ENCODE peak calls at places on chromosomes 7 and 10, in four cellular contexts. One of them, this sample, is unnamed. For H3K4me1, the result is how much of the 10 kb centered on the place peaks cover.

GRCh38 chr7:35781200-35781701 is 19.6 kb upstream of the SEPTIN7 start:
- DNase-seq in colonic mucosa: no peak
- DNase-seq in naive thymus-derived CD4-positive, alpha-beta T cell: no peak
- DNase-seq in uterus: no peak
- DNase-seq in this sample: no peak

GRCh38 chr7:117269417-117269816 is 53.4 kb downstream of the WNT2 start:
- DNase-seq in uterus: no peak
- DNase-seq in colonic mucosa: no peak
- DNase-seq in naive thymus-derived CD4-positive, alpha-beta T cell: no peak
- DNase-seq in this sample: no peak

GRCh38 chr7:80347173-80347572 is 164.7 kb downstream of the GNAT3 start:
- DNase-seq in colonic mucosa: no peak
- DNase-seq in naive thymus-derived CD4-positive, alpha-beta T cell: no peak
- DNase-seq in uterus: no peak
- DNase-seq in this sample: no peak

GRCh38 chr7:130207642-130208041 is at the start of gene SSMEM1:
- DNase-seq in naive thymus-derived CD4-positive, alpha-beta T cell: no peak
- DNase-seq in uterus: no peak
- DNase-seq in colonic mucosa: no peak
- DNase-seq in this sample: no peak

GRCh38 chr7:54544356-54545240 is 2.4 kb downstream of the VSTM2A start:
- DNase-seq in uterus: no peak
- DNase-seq in colonic mucosa: no peak
- DNase-seq in naive thymus-derived CD4-positive, alpha-beta T cell: no peak
- DNase-seq in this sample: no peak

GRCh38 chr7:157555921-157556320 is 219.1 kb downstream of the DNAJB6 start:
- DNase-seq in uterus: no peak
- DNase-seq in naive thymus-derived CD4-positive, alpha-beta T cell: no peak
- DNase-seq in colonic mucosa: no peak
- DNase-seq in this sample: peak

GRCh38 chr7:29884399-29885272 is 78.3 kb downstream of the WIPF3 start:
- DNase-seq in uterus: peak
- DNase-seq in colonic mucosa: peak
- DNase-seq in naive thymus-derived CD4-positive, alpha-beta T cell: no peak
- DNase-seq in this sample: no peak

GRCh38 chr10:96974348-96974747 is 142.2 kb downstream of the LCOR start:
- DNase-seq in colonic mucosa: no peak
- DNase-seq in naive thymus-derived CD4-positive, alpha-beta T cell: no peak
- DNase-seq in uterus: no peak
- DNase-seq in this sample: no peak

GRCh38 chr10:11143240-11143639 is 125.6 kb downstream of the CELF2 start:
- DNase-seq in naive thymus-derived CD4-positive, alpha-beta T cell: no peak
- DNase-seq in uterus: no peak
- DNase-seq in colonic mucosa: no peak
- DNase-seq in this sample: no peak

GRCh38 chr10:13701157-13701919 is 114.6 kb downstream of the PRPF18 start:
- DNase-seq in uterus: no peak
- DNase-seq in naive thymus-derived CD4-positive, alpha-beta T cell: no peak
- DNase-seq in colonic mucosa: no peak
- DNase-seq in this sample: no peak

GRCh38 chr10:101781984-101782810 is 1.0 kb downstream of the NPM3 start:
- DNase-seq in naive thymus-derived CD4-positive, alpha-beta T cell: no peak
- DNase-seq in colonic mucosa: no peak
- DNase-seq in uterus: no peak
- DNase-seq in this sample: peak
- H3K4me1 ChIP-seq in naive thymus-derived CD4-positive, alpha-beta T cell: under half
- H3K4me1 ChIP-seq in colonic mucosa: under half
- H3K4me1 ChIP-seq in uterus: under half
- H3K4me1 ChIP-seq in this sample: under half

DNA sequence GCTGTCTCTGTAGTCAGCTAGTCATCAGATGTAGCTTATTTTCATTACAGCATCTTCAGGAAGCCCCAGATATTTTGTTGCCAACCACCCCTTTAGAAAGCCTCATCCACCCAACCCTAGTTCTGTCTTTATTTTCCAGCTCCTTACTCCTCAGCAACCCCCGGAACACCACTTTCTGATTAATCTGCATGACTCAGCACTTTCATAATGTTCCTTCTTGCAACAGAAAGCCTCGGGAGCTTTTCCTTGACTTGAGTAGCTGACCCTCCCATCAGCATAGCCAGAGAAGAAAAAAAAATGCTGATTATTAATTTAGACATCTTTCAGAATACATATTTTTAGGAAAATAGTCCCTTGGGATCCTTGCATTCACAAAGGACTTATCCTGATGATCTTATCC is 244.0 kb upstream of the CXCL12 start:
- DNase-seq in uterus: no peak
- DNase-seq in colonic mucosa: no peak
- DNase-seq in naive thymus-derived CD4-positive, alpha-beta T cell: no peak
- DNase-seq in this sample: no peak
- H3K4me3 ChIP-seq in uterus: no peak
- H3K4me3 ChIP-seq in colonic mucosa: no peak
- H3K4me3 ChIP-seq in naive thymus-derived CD4-positive, alpha-beta T cell: no peak
- H3K4me3 ChIP-seq in this sample: no peak

DNA sequence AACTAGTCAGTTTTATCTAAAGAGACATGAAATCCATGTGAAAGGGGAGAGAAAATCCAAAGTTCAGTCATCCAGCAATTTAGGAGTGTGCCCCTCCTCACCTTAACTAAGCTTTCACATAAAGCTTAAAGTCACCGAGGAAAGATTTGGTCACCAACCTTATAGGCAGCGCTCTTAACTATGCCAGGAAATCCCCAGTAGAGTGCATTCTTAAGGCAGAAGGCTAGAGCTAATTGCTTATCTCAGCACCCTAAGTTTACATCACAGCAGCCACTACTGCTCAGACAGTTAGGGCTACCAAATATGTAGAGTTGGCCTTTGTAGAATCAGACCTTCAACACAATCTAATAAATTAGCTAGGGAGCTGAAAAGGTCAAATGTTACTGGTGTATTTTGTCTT is 47.9 kb downstream of the MTPN start:
- DNase-seq in colonic mucosa: no peak
- DNase-seq in naive thymus-derived CD4-positive, alpha-beta T cell: no peak
- DNase-seq in uterus: no peak
- DNase-seq in this sample: peak
- H3K4me1 ChIP-seq in colonic mucosa: under half
- H3K4me1 ChIP-seq in naive thymus-derived CD4-positive, alpha-beta T cell: under half
- H3K4me1 ChIP-seq in uterus: under half
- H3K4me1 ChIP-seq in this sample: under half

DNA sequence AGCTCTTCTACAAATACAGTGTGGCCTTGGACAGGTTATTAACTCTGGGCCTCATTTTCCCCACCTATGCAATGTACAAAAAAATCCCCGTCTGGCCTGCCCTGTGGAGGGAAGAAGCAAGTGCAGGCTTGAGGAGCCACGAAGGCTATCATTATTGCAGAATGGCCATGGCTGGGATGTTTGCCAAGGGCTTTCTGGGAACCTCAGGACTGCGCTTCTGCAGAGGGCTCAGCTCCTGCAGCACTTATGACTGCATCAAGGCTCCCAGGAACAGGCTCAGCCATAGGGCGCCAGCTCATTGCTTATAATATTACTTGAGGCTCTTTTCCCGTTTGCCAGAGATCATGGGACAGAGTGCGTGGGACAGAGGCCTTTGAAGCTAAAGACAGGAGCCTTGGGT is 20.5 kb upstream of the C10orf105 start:
- DNase-seq in naive thymus-derived CD4-positive, alpha-beta T cell: no peak
- DNase-seq in uterus: no peak
- DNase-seq in colonic mucosa: peak
- DNase-seq in this sample: no peak
- H3K4me3 ChIP-seq in naive thymus-derived CD4-positive, alpha-beta T cell: peak
- H3K4me3 ChIP-seq in uterus: no peak
- H3K4me3 ChIP-seq in colonic mucosa: no peak
- H3K4me3 ChIP-seq in this sample: no peak

This sample was measured in Caco-2.